ENCODE peak calls at places on chromosome X, in four cellular contexts. One of them, this sample, is unnamed.

GRCh38 chrX:111151764-111152163 is 55.8 kb downstream of the PAK3 start:
- DNase-seq in endothelial cell: no peak
- DNase-seq in DMS153: no peak
- DNase-seq in germinal center: no peak
- DNase-seq in this sample: no peak

GRCh38 chrX:134718329-134719317 is 60.4 kb upstream of the PLAC1 start:
- DNase-seq in germinal center: no peak
- DNase-seq in endothelial cell: no peak
- DNase-seq in DMS153: no peak
- DNase-seq in this sample: no peak

GRCh38 chrX:22121161-22121560 is 89.0 kb downstream of the PHEX start:
- DNase-seq in DMS153: no peak
- DNase-seq in germinal center: no peak
- DNase-seq in endothelial cell: no peak
- DNase-seq in this sample: no peak

GRCh38 chrX:32851556-32851955 is 359.8 kb downstream of the DMD start:
- DNase-seq in endothelial cell: no peak
- DNase-seq in DMS153: no peak
- DNase-seq in germinal center: no peak
- DNase-seq in this sample: no peak

GRCh38 chrX:153818571-153819397 is 11.6 kb downstream of the PDZD4 start:
- DNase-seq in endothelial cell: peak; percentile 65
- DNase-seq in DMS153: peak; percentile 42
- DNase-seq in germinal center: peak; percentile 59
- DNase-seq in this sample: no peak

GRCh38 chrX:130263016-130263415 is 5.7 kb downstream of the ZNF280C start:
- DNase-seq in endothelial cell: no peak
- DNase-seq in germinal center: no peak
- DNase-seq in DMS153: no peak
- DNase-seq in this sample: no peak

GRCh38 chrX:7462110-7462509 is 314.2 kb upstream of the PUDP start:
- DNase-seq in DMS153: no peak
- DNase-seq in endothelial cell: no peak
- DNase-seq in germinal center: no peak
- DNase-seq in this sample: no peak

GRCh38 chrX:135522132-135522530 is 1.7 kb downstream of the INTS6L start:
- DNase-seq in endothelial cell: no peak
- DNase-seq in germinal center: no peak
- DNase-seq in DMS153: no peak
- DNase-seq in this sample: no peak

GRCh38 chrX:34849371-34849770 is 93.2 kb upstream of the FAM47B start:
- DNase-seq in DMS153: no peak
- DNase-seq in endothelial cell: no peak
- DNase-seq in germinal center: no peak
- DNase-seq in this sample: no peak